ENCODE peak calls at places on chromosome 19, in six cellular contexts. T is CD4-positive, alpha-beta memory T cell; P is small intestine; B is cardiac muscle cell; G is AG04450; W is astrocyte. H is an unnamed sample. For H3K9me3 and H3K27me3, the result is how much of the 10 kb centered on the place peaks cover.

GRCh38 chr19:1293782-1294621 is 8.3 kb downstream of the EFNA2 start:
- DNase-seq in T (no peak), P (no peak), B (no peak), G (no peak), W (no peak), H (no peak)

GRCh38 chr19:27657271-27658051 is 1555.5 kb downstream of the UQCRFS1 start:
- DNase-seq in T (no peak), P (no peak), B (no peak), G (no peak), W (no peak), H (no peak)

GRCh38 chr19:54477650-54478049 is 4.6 kb upstream of the CDC42EP5 start:
- DNase-seq in T (no peak), P (peak), B (no peak), G (no peak), W (no peak), H (no peak)

GRCh38 chr19:41595258-41595889 is 19.4 kb downstream of the CEACAM21 start:
- DNase-seq in T (peak), P (peak), B (peak), G (peak), W (peak), H (peak)

GRCh38 chr19:4581381-4582111 is 22.1 kb upstream of the SEMA6B start:
- DNase-seq in T (no peak), P (no peak), B (peak), G (no peak), W (no peak), H (no peak)

GRCh38 chr19:29753190-29753933 is 38.3 kb upstream of the C19orf12 start:
- DNase-seq in T (no peak), P (no peak), B (no peak), G (no peak), W (no peak), H (no peak)

GRCh38 chr19:35027851-35028599 is 2.2 kb upstream of the SCN1B start:
- DNase-seq in T (no peak), P (no peak), B (peak), G (no peak), W (peak), H (no peak)

GRCh38 chr19:8017808-8018207 is 12.4 kb upstream of the ELAVL1 start:
- DNase-seq in T (peak), P (peak), B (no peak), G (no peak), W (no peak), H (no peak)

GRCh38 chr19:55305491-55305890 is 19.6 kb downstream of the TMEM150B start:
- DNase-seq in T (peak), P (no peak), B (peak), G (no peak), W (no peak), H (no peak)

GRCh38 chr19:10286803-10287737 is at the start of gene ICAM4:
- DNase-seq in T (no peak), P (no peak), B (peak), G (no peak), W (no peak), H (no peak)

GRCh38 chr19:44072543-44073401 is 813 bp downstream of the ZNF284 start:
- DNase-seq in T (no peak), P (peak), B (peak), G (no peak), W (no peak), H (no peak)

GRCh38 chr19:29016353-29016752 is 196.6 kb downstream of the UQCRFS1 start:
- DNase-seq in T (no peak), P (no peak), B (no peak), G (no peak), W (no peak), H (no peak)

GRCh38 chr19:19347401-19347800 is 26.8 kb downstream of the MAU2 start:
- DNase-seq in T (no peak), P (no peak), B (no peak), G (no peak), W (no peak), H (no peak)

GRCh38 chr19:41588497-41589209 is 12.7 kb downstream of the CEACAM21 start:
- DNase-seq in T (no peak), P (peak), B (peak), G (no peak), W (peak), H (no peak)

GRCh38 chr19:10431943-10432735 is 11.8 kb downstream of the PDE4A start:
- DNase-seq in T (peak), P (peak), B (peak), G (no peak), W (no peak), H (peak)

GRCh38 chr19:1084024-1084868 is 10.9 kb downstream of the POLR2E start:
- DNase-seq in T (peak), P (no peak), B (no peak), G (no peak), W (no peak), H (no peak)

GRCh38 chr19:313169-313987 is 22.2 kb upstream of the PLPP2 start:
- DNase-seq in T (no peak), P (no peak), B (no peak), G (no peak), W (no peak), H (no peak)

GRCh38 chr19:35596366-35596999 is 10.5 kb downstream of the PMIS2 start:
- DNase-seq in T (no peak), P (no peak), B (peak), G (no peak), W (no peak), H (no peak)

GRCh38 chr19:41739361-41739760 is 16.0 kb upstream of the CEACAM6 start:
- DNase-seq in T (no peak), P (no peak), B (no peak), G (no peak), W (no peak), H (no peak)

GRCh38 chr19:14843587-14843986 is 5.1 kb downstream of the OR7A10 start:
- DNase-seq in T (no peak), P (no peak), B (peak), G (no peak), W (no peak), H (no peak)

GRCh38 chr19:52945652-52946321 is 16.9 kb downstream of the ZNF816 start:
- DNase-seq in T (no peak), P (no peak), B (no peak), G (no peak), W (no peak), H (no peak)

GRCh38 chr19:52942371-52943133 is 19.3 kb upstream of the ZNF888 start:
- DNase-seq in T (peak), P (peak), B (peak), G (peak), W (peak), H (peak)

GRCh38 chr19:52941941-52942370 is 18.7 kb upstream of the ZNF888 start:
- DNase-seq in T (no peak), P (peak), B (peak), G (no peak), W (no peak), H (no peak)

GRCh38 chr19:52943884-52944643 is 18.6 kb downstream of the ZNF816 start:
- DNase-seq in T (no peak), P (no peak), B (no peak), G (no peak), W (no peak), H (no peak)

GRCh38 chr19:52943134-52943883 is 19.4 kb downstream of the ZNF816 start:
- DNase-seq in T (no peak), P (no peak), B (no peak), G (no peak), W (no peak), H (no peak)
- H3K27ac ChIP-seq in T (peak), P (peak), B (peak), G (peak), W (no peak), H (peak)

GRCh38 chr19:5713228-5713627 is 6.7 kb downstream of the LONP1 start:
- DNase-seq in T (no peak), P (no peak), B (no peak), G (no peak), W (no peak), H (no peak)
- H3K9me3 ChIP-seq in T (under half), P (under half), B (under half), G (under half), W (under half), H (under half)

DNA sequence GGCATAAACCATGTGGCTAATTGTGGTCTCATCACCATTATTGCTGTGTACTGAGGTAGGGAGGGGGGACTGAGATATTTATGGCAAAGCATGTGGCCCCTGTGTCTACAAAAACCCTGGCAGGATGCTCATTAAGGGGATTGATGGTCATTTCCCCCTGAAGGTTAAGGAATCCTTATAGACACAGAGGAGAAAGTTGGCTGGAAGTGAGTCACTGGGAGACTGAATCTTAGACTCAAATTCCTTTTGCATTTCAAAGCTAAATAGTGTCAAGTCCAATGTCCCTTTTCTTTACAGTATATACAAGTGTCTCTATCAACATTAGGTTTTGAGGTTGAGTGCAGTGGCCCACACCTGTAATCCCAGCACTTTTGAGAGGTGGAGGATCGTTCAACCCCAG is 9.9 kb upstream of the DACT3 start:
- DNase-seq in T (no peak), P (no peak), B (no peak), G (no peak), W (peak), H (no peak)
- H3K27me3 ChIP-seq in T (under half), P (under half), B (under half), G (under half), W (under half), H (under half)

DNA sequence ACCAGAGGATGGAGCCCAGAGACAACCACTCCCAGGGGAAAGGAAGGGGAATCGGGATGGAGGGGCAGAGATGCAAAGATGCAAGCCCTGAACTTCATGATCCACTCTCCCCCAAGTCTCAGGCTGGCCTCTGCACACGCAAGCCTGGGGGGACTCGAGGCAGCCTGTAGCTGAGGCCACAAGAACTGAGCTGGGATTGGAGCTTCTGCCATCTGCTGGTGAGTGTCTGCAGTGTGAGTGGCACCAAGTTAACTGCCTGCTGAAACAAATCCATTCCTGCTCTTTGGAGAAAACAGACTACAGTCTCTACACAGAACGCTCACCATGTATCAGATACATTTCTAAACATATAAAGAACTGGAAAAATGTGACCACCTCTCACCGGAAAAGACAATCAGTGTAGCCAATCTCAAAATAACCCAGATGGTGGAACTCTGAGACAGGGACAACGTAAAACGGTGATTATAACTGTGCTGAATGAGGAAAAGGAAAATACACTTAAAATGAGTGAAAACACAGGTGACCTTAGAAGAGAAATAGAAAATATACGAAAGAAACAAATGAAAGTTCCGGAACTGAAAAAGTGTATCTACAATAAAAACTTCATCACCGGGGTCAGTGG is 62.1 kb downstream of the KLF2 start:
- DNase-seq in T (peak), P (peak), B (peak), G (peak), W (peak), H (peak)
- H3K27ac ChIP-seq in T (no peak), P (no peak), B (no peak), G (no peak), W (no peak), H (no peak)

GRCh38 chr19:2434267-2434666 is 6.9 kb upstream of the TIMM13 start:
- DNase-seq in T (no peak), P (no peak), B (no peak), G (no peak), W (no peak), H (no peak)
- H3K9me3 ChIP-seq in T (under half), P (under half), B (under half), G (under half), W (under half), H (under half)

DNA sequence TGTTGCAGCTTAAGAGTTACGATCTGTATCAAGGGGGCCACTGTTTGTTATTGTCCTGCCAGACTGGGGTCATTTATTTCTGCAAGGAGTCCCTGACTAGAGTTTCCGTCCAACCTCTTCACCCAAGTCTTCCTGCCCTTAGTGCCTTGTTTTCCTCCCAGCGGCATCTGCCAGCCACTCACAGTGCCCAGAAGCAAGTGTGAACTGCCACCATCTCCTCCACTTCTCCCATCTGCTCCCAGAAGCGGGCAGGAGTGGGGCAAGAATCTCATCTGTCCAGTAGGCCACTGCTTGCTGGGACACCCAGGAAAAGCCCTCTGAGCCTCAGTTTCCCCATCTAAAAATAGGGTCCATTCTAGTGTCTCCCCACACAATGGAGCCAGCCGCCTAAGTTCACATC is 4.0 kb downstream of the NOVA2 start:
- DNase-seq in T (no peak), P (no peak), B (no peak), G (no peak), W (no peak), H (no peak)
- H3K27me3 ChIP-seq in T (under half), P (under half), B (under half), G (under half), W (under half), H (under half)